ENCODE peak calls at places on chromosomes 16 and 17, in six cellular contexts. S, K, O, T, Y and X are unnamed samples.

GRCh38 chr17:72397687-72398086 is 276.9 kb downstream of the SOX9 start:
- DNase-seq in S (peak; percentile 58), K (no peak), O (no peak), T (no peak), Y (no peak), X (no peak)

GRCh38 chr17:10772425-10773380 is 31.2 kb downstream of the TMEM238L start:
- DNase-seq in S (no peak), K (peak; percentile 5), O (no peak), T (peak; percentile 98), Y (peak; percentile 52), X (peak; percentile 23)

GRCh38 chr17:47164263-47164662 is 24.8 kb downstream of the CDC27 start:
- DNase-seq in S (no peak), K (no peak), O (no peak), T (no peak), Y (no peak), X (no peak)

GRCh38 chr17:82520041-82520910 is 744 bp downstream of the FOXK2 start:
- DNase-seq in S (peak; percentile 71), K (peak; percentile 44), O (peak; percentile 68), T (peak; percentile 71), Y (peak; percentile 47), X (peak; percentile 21)

GRCh38 chr16:52547001-52547833 is at the start of gene TOX3:
- DNase-seq in S (peak; percentile 1), K (no peak), O (no peak), T (peak; percentile 81), Y (peak; percentile 48), X (no peak)

GRCh38 chr16:49478107-49478506 is 104.5 kb downstream of the C16orf78 start:
- DNase-seq in S (no peak), K (no peak), O (no peak), T (no peak), Y (no peak), X (no peak)

GRCh38 chr16:49849709-49850108 is 6.2 kb downstream of the ZNF423 start:
- DNase-seq in S (no peak), K (no peak), O (no peak), T (no peak), Y (no peak), X (no peak)

GRCh38 chr16:50581830-50582229 is 33.6 kb downstream of the NKD1 start:
- DNase-seq in S (peak; percentile 35), K (no peak), O (no peak), T (no peak), Y (no peak), X (no peak)

GRCh38 chr16:7843196-7843595 is 510.6 kb downstream of the RBFOX1 start:
- DNase-seq in S (no peak), K (no peak), O (no peak), T (no peak), Y (no peak), X (no peak)

GRCh38 chr17:18182978-18183333 is 672 bp upstream of the ALKBH5 start:
- DNase-seq in S (peak; percentile 94), K (no peak), O (peak; percentile 94), T (no peak), Y (peak; percentile 82), X (no peak)

GRCh38 chr17:19867654-19868395 is at the start of gene ULK2:
- DNase-seq in S (peak; percentile 87), K (peak; percentile 37), O (peak; percentile 90), T (peak; percentile 92), Y (peak; percentile 79), X (peak; percentile 42)

GRCh38 chr17:73733527-73733926 is 89.3 kb upstream of the SDK2 start:
- DNase-seq in S (no peak), K (no peak), O (no peak), T (no peak), Y (no peak), X (no peak)

DNA sequence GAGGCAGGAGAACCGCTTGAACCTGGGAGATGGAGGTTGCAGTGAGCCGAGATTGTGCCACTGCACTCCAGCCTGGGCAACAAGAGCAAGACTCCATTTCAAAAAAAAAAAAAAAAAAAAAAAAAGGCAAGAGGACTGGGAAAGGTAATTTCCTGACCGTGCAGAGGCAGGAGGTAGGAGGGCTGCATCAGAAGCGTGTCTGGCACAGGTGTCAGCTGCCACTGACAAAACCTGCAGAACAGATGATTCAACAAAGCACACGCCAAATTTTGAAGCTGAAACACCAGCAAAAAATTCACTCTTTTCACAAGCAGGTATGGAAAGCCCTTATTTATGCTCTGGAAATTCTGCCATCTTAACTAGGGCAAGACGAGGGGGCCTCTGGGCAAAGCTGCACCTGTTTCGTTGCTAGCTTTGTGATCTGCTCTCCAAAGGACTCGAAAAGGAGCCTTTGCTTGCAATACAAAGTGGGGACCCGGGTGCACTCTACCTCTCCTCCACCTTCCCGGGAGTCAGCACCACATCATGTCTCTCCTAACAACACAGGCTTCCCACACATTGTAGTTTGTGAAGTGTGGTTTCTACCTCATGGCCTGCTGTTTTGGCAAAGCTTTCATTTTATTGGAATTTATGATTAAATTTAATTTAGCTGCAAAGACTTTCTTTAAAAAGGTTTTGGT is 33.7 kb downstream of the USP22 start:
- DNase-seq in S (no peak), K (no peak), O (no peak), T (no peak), Y (no peak), X (no peak)
- H3K27me3 ChIP-seq in S (no peaks in the 10 kb centered on the region), K (no peaks in the 10 kb centered on the region), O (no peaks in the 10 kb centered on the region), T (no peaks in the 10 kb centered on the region), Y (no peaks in the 10 kb centered on the region), X (no peaks in the 10 kb centered on the region)

GRCh38 chr17:21474815-21475214 is 98.7 kb downstream of the KCNJ12 start:
- DNase-seq in S (no peak), K (no peak), O (no peak), T (peak; percentile 33), Y (no peak), X (no peak)
- H3K27me3 ChIP-seq in S (peaks cover 49% of the 10 kb centered on the region), K (no peaks in the 10 kb centered on the region), O (peaks cover 44% of the 10 kb centered on the region), T (peaks cover 10% of the 10 kb centered on the region), Y (no peaks in the 10 kb centered on the region), X (no peaks in the 10 kb centered on the region)

DNA sequence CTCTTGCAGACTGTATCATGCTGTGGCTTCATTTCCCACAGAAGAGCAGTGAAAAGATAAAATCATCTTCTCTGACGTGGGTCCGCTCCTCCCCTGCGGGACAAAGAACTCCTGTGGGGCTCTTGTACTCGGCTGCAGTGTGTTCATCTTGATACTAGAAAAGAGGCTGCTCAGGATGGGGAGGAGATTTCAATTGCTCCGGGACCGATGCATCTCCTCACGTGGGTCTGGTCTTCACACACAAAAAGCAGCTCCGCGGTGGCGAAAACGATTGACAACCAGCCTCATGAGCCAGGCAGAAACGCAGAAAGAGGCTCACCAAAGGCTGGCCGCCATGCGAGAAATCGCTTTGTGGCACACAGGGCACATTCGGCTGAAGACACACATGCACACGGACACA is 14.4 kb upstream of the KCNJ18 start:
- DNase-seq in S (no peak), K (no peak), O (no peak), T (no peak), Y (no peak), X (no peak)
- H3K27me3 ChIP-seq in S (no peaks in the 10 kb centered on the region), K (no peaks in the 10 kb centered on the region), O (peaks cover 18% of the 10 kb centered on the region), T (no peaks in the 10 kb centered on the region), Y (no peaks in the 10 kb centered on the region), X (no peaks in the 10 kb centered on the region)

GRCh38 chr17:39077252-39077651 is 74.2 kb downstream of the PLXDC1 start:
- DNase-seq in S (no peak), K (no peak), O (no peak), T (no peak), Y (no peak), X (no peak)

GRCh38 chr17:39080416-39081179 is 70.8 kb downstream of the PLXDC1 start:
- DNase-seq in S (peak; percentile 86), K (no peak), O (peak; percentile 41), T (no peak), Y (no peak), X (no peak)

GRCh38 chr17:39077874-39078273 is 73.6 kb downstream of the PLXDC1 start:
- DNase-seq in S (peak; percentile 20), K (no peak), O (no peak), T (no peak), Y (no peak), X (no peak)

GRCh38 chr17:39081851-39082250 is 69.6 kb downstream of the PLXDC1 start:
- DNase-seq in S (no peak), K (no peak), O (no peak), T (no peak), Y (no peak), X (no peak)

DNA sequence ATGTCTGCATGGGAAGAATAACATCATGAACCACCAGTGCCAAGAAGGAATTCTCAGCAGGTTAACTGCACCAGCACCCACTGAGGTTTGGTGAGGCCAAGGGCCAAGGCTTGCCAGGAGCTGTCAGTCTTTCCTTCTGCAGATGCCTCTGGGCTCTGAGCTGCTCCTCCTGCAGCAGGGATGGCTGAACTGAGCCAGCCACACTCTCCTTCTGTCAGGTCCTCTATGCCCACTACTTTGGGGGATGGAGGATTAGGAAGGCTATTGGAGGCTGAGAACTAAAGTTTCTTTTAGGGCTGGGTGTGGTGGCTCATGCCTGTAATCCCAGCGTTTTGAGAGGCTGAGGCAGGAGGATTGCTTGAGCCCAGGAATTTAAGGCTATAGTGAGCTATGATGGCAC is 71.6 kb downstream of the PLXDC1 start:
- DNase-seq in S (no peak), K (no peak), O (no peak), T (no peak), Y (no peak), X (no peak)
- H3K27me3 ChIP-seq in S (peaks cover 3% of the 10 kb centered on the region), K (no peaks in the 10 kb centered on the region), O (peaks cover 3% of the 10 kb centered on the region), T (no peaks in the 10 kb centered on the region), Y (no peaks in the 10 kb centered on the region), X (no peaks in the 10 kb centered on the region)